ENCODE peak calls at places on chromosome 4, in eight cellular contexts. Q is naive thymus-derived CD4-positive, alpha-beta T cell; R is SK-N-DZ; M is right lobe of liver; X is fibroblast of pulmonary artery; Z is T-cell; T is bronchial epithelial cell; G is stimulated activated CD4-positive, alpha-beta T cell treated with anti-CD3 and anti-CD28 coated beads, Interleukin-1b, Interleukin-23, amount 100 ng/mL, for 1 hour. I is an unnamed sample.

GRCh38 chr4:478373-478772 is 20.6 kb downstream of the ZNF721 start:
- DNase-seq in Q (no peak), R (no peak), M (no peak), X (peak; percentile 36), Z (no peak), T (peak; percentile 49), G (no peak), I (no peak)

GRCh38 chr4:6152879-6153705 is 47.3 kb downstream of the JAKMIP1 start:
- DNase-seq in Q (no peak), R (no peak), M (no peak), X (no peak), Z (no peak), T (no peak), G (no peak), I (no peak)

GRCh38 chr4:41668024-41668423 is 80.5 kb downstream of the PHOX2B start:
- DNase-seq in Q (no peak), R (no peak), M (no peak), X (no peak), Z (no peak), T (no peak), G (no peak), I (no peak)

GRCh38 chr4:101306764-101307615 is 40.3 kb downstream of the PPP3CA start:
- DNase-seq in Q (no peak), R (no peak), M (no peak), X (no peak), Z (no peak), T (no peak), G (no peak), I (no peak)

GRCh38 chr4:1643971-1644735 is 40.0 kb downstream of the FAM53A start:
- DNase-seq in Q (no peak), R (no peak), M (no peak), X (no peak), Z (no peak), T (no peak), G (no peak), I (no peak)

GRCh38 chr4:44132526-44132925 is 316.1 kb downstream of the KCTD8 start:
- DNase-seq in Q (no peak), R (no peak), M (no peak), X (no peak), Z (no peak), T (no peak), G (no peak), I (no peak)

GRCh38 chr4:163467371-163467770 is 6.2 kb downstream of the TKTL2 start:
- DNase-seq in Q (no peak), R (no peak), M (no peak), X (no peak), Z (no peak), T (peak; percentile 18), G (no peak), I (no peak)

GRCh38 chr4:173509031-173510001 is 20.7 kb downstream of the HAND2 start:
- DNase-seq in Q (no peak), R (peak; percentile 57), M (no peak), X (peak; percentile 71), Z (no peak), T (no peak), G (no peak), I (no peak)

GRCh38 chr4:8123389-8123788 is 35.2 kb downstream of the ABLIM2 start:
- DNase-seq in Q (no peak), R (no peak), M (no peak), X (no peak), Z (no peak), T (no peak), G (no peak), I (no peak)

GRCh38 chr4:139279723-139280620 is at the start of gene MGARP:
- DNase-seq in Q (no peak), R (peak; percentile 49), M (no peak), X (peak; percentile 35), Z (no peak), T (no peak), G (no peak), I (no peak)

GRCh38 chr4:94978904-94979303 is 221.1 kb downstream of the BMPR1B start:
- DNase-seq in Q (no peak), R (no peak), M (no peak), X (peak; percentile 42), Z (no peak), T (peak; percentile 51), G (no peak), I (no peak)

GRCh38 chr4:153349206-153349805 is 4.8 kb downstream of the MND1 start:
- DNase-seq in Q (no peak), R (peak; percentile 12), M (no peak), X (no peak), Z (no peak), T (no peak), G (no peak), I (no peak)

GRCh38 chr4:147117400-147117799 is 171.7 kb upstream of the TTC29 start:
- DNase-seq in Q (no peak), R (no peak), M (no peak), X (peak; percentile 66), Z (no peak), T (no peak), G (no peak), I (no peak)

GRCh38 chr4:40438384-40439026 is 103.4 kb downstream of the CHRNA9 start:
- DNase-seq in Q (no peak), R (no peak), M (no peak), X (no peak), Z (no peak), T (no peak), G (no peak), I (no peak)

GRCh38 chr4:83083925-83084475 is 30.5 kb downstream of the PLAC8 start:
- DNase-seq in Q (peak; percentile 75), R (no peak), M (no peak), X (peak; percentile 23), Z (peak; percentile 75), T (no peak), G (peak; percentile 28), I (peak; percentile 63)

GRCh38 chr4:31370866-31371465 is 650.8 kb downstream of the PCDH7 start:
- DNase-seq in Q (no peak), R (peak; percentile 64), M (no peak), X (peak; percentile 71), Z (no peak), T (peak; percentile 55), G (no peak), I (peak; percentile 8)

GRCh38 chr4:6568689-6569332 is 6.2 kb upstream of the MAN2B2 start:
- DNase-seq in Q (no peak), R (no peak), M (no peak), X (peak; percentile 48), Z (no peak), T (peak; percentile 79), G (no peak), I (no peak)

GRCh38 chr4:66852843-66853242 is 692.5 kb downstream of the CENPC start:
- DNase-seq in Q (no peak), R (no peak), M (no peak), X (no peak), Z (no peak), T (no peak), G (no peak), I (no peak)

GRCh38 chr4:27187786-27188185 is 327.1 kb downstream of the STIM2 start:
- DNase-seq in Q (no peak), R (no peak), M (no peak), X (no peak), Z (no peak), T (peak; percentile 11), G (no peak), I (no peak)

I was measured in T-helper 1 cell.